ENCODE peak calls at places on chromosomes 3 and 15, in seven cellular contexts. Y, Q, U, T, B, O and X are unnamed samples.

GRCh38 chr3:192835818-192836468 is 81.7 kb downstream of the MB21D2 start:
- DNase-seq in Y (peak), Q (no peak), U (no peak), T (no peak), B (no peak), O (no peak), X (no peak)

GRCh38 chr3:46965151-46965550 is 11.4 kb downstream of the CCDC12 start:
- DNase-seq in Y (no peak), Q (no peak), U (no peak), T (no peak), B (no peak), O (no peak), X (no peak)

GRCh38 chr15:95799286-95800187 is 531.0 kb upstream of the NR2F2 start:
- DNase-seq in Y (peak), Q (no peak), U (no peak), T (no peak), B (no peak), O (peak), X (peak)

GRCh38 chr3:8964436-8965370 is 1.4 kb upstream of the RAD18 start:
- DNase-seq in Y (peak), Q (no peak), U (no peak), T (no peak), B (no peak), O (no peak), X (no peak)

GRCh38 chr3:189342811-189343210 is 171.0 kb downstream of the TPRG1 start:
- DNase-seq in Y (no peak), Q (no peak), U (no peak), T (no peak), B (no peak), O (peak), X (no peak)

GRCh38 chr3:177169936-177170722 is 27.2 kb downstream of the TBL1XR1 start:
- DNase-seq in Y (no peak), Q (no peak), U (no peak), T (no peak), B (no peak), O (no peak), X (no peak)

GRCh38 chr3:57281710-57282109 is 10.8 kb downstream of the ASB14 start:
- DNase-seq in Y (peak), Q (no peak), U (no peak), T (no peak), B (no peak), O (no peak), X (no peak)

GRCh38 chr3:185332026-185332735 is 30.8 kb upstream of the MAP3K13 start:
- DNase-seq in Y (peak), Q (no peak), U (no peak), T (no peak), B (no peak), O (peak), X (no peak)

GRCh38 chr3:66472313-66473134 is 28.3 kb downstream of the LRIG1 start:
- DNase-seq in Y (peak), Q (peak), U (no peak), T (no peak), B (no peak), O (no peak), X (no peak)

GRCh38 chr3:14297784-14298236 is 104.6 kb upstream of the SLC6A6 start:
- DNase-seq in Y (peak), Q (no peak), U (no peak), T (no peak), B (no peak), O (no peak), X (no peak)

GRCh38 chr3:193086688-193087087 is 154.3 kb upstream of the PLAAT1 start:
- DNase-seq in Y (no peak), Q (no peak), U (no peak), T (no peak), B (no peak), O (no peak), X (no peak)

GRCh38 chr3:119311191-119311925 is 17.2 kb downstream of the ARHGAP31 start:
- DNase-seq in Y (peak), Q (no peak), U (no peak), T (no peak), B (no peak), O (no peak), X (no peak)

GRCh38 chr3:180116658-180117057 is 79.9 kb upstream of the PEX5L start:
- DNase-seq in Y (no peak), Q (no peak), U (no peak), T (no peak), B (no peak), O (no peak), X (no peak)

GRCh38 chr3:123605789-123606234 is 21.0 kb upstream of the HACD2 start:
- DNase-seq in Y (no peak), Q (no peak), U (no peak), T (no peak), B (peak), O (no peak), X (peak)

GRCh38 chr15:69656271-69657030 is 203.8 kb downstream of the RPLP1 start:
- DNase-seq in Y (peak), Q (no peak), U (no peak), T (no peak), B (no peak), O (no peak), X (no peak)

GRCh38 chr3:53083496-53083895 is 37.6 kb upstream of the SFMBT1 start:
- DNase-seq in Y (peak), Q (peak), U (no peak), T (peak), B (no peak), O (no peak), X (no peak)

GRCh38 chr3:154112146-154112545 is 9.0 kb upstream of the ARHGEF26 start:
- DNase-seq in Y (no peak), Q (no peak), U (no peak), T (no peak), B (no peak), O (no peak), X (no peak)

GRCh38 chr3:159356606-159357005 is 554.8 kb downstream of the MFSD1 start:
- DNase-seq in Y (no peak), Q (no peak), U (no peak), T (no peak), B (no peak), O (no peak), X (no peak)

GRCh38 chr3:58728723-58729122 is 62.1 kb upstream of the FAM3D start:
- DNase-seq in Y (no peak), Q (no peak), U (no peak), T (no peak), B (no peak), O (no peak), X (no peak)

GRCh38 chr15:38886315-38887163 is 321.9 kb upstream of the RASGRP1 start:
- DNase-seq in Y (peak), Q (no peak), U (no peak), T (no peak), B (no peak), O (no peak), X (no peak)

GRCh38 chr3:132083583-132084372 is 49.0 kb upstream of the CPNE4 start:
- DNase-seq in Y (peak), Q (no peak), U (no peak), T (no peak), B (no peak), O (no peak), X (no peak)

GRCh38 chr3:104437131-104437750 is 929.5 kb upstream of the ALCAM start:
- DNase-seq in Y (peak), Q (no peak), U (no peak), T (no peak), B (no peak), O (peak), X (no peak)